ENCODE peak calls at places on chromosomes 3 and 15, in seven cellular contexts. V is T follicular helper cell; X is hippocampal formation; O is DMS153; U is germinal center; C is stimulated activated naive CD8-positive, alpha-beta T cell treated with anti-CD3 and anti-CD28 coated beads, Interleukin-15, amount 100 ng/mL, for 72 hours; T is psoas muscle. Y is an unnamed sample.
A peak's percentile ranks its signal among the peaks of the same experiment; 100 is the strongest.

GRCh38 chr3:190381356-190381940 is 6.5 kb upstream of the CLDN16 start:
- DNase-seq in O (no peak), X (no peak), C (no peak), T (no peak), V (no peak), U (no peak), Y (no peak)

GRCh38 chr15:62782100-62782791 is 260.3 kb upstream of the TPM1 start:
- DNase-seq in V (no peak), X (peak; percentile 81), T (peak; percentile 57), U (peak; percentile 6), C (no peak), O (peak; percentile 17), Y (peak; percentile 27)

GRCh38 chr3:94101860-94102259 is 39.0 kb downstream of the NSUN3 start:
- DNase-seq in T (no peak), C (no peak), V (no peak), X (no peak), O (no peak), U (no peak), Y (no peak)

GRCh38 chr3:142976621-142977398 is 13.3 kb upstream of the PAQR9 start:
- DNase-seq in V (no peak), U (no peak), X (no peak), O (no peak), T (peak; percentile 89), C (no peak), Y (peak; percentile 28)

GRCh38 chr3:194296448-194296831 is 54.7 kb downstream of the CPN2 start:
- DNase-seq in V (no peak), T (peak; percentile 54), C (no peak), U (no peak), O (no peak), X (no peak), Y (peak; percentile 17)

GRCh38 chr15:60408438-60409105 is 10.8 kb upstream of the ANXA2 start:
- DNase-seq in X (no peak), C (no peak), U (peak; percentile 27), O (peak; percentile 45), V (no peak), T (no peak), Y (no peak)

GRCh38 chr3:123778991-123779622 is 105.0 kb downstream of the MYLK start:
- DNase-seq in V (no peak), O (no peak), T (no peak), U (no peak), X (peak; percentile 42), C (no peak), Y (no peak)

GRCh38 chr3:94862703-94863102 is 799.8 kb downstream of the NSUN3 start:
- DNase-seq in U (no peak), C (no peak), X (no peak), V (no peak), O (no peak), T (no peak), Y (no peak)

GRCh38 chr3:155411500-155412223 is 118.2 kb upstream of the STRIT1 start:
- DNase-seq in T (no peak), C (no peak), O (no peak), U (no peak), X (no peak), V (no peak), Y (no peak)

GRCh38 chr3:64650710-64651109 is 37.1 kb downstream of the ADAMTS9 start:
- DNase-seq in X (no peak), C (no peak), U (no peak), V (no peak), T (no peak), O (no peak), Y (no peak)

GRCh38 chr3:46405301-46406079 is 1.4 kb downstream of the CCR5AS start:
- DNase-seq in X (no peak), V (no peak), U (no peak), C (no peak), T (no peak), O (no peak), Y (no peak)

GRCh38 chr3:48034000-48034516 is 17.8 kb upstream of the MAP4 start:
- DNase-seq in C (no peak), U (no peak), T (no peak), O (no peak), V (no peak), X (peak; percentile 41), Y (no peak)

GRCh38 chr3:121414924-121415323 is 130.9 kb downstream of the POLQ start:
- DNase-seq in X (no peak), T (no peak), O (no peak), C (no peak), U (no peak), V (no peak), Y (no peak)

Y was measured in occipital lobe.